ENCODE peak calls at places on chromosomes 13 and 19, in ten cellular contexts. One of them, this sample, is unnamed.

GRCh38 chr13:30045916-30046704 is 195.7 kb upstream of the UBL3 start:
- DNase-seq in smooth muscle cell of the brain vasculature: no peak
- DNase-seq in HTR-8/SVneo: no peak
- DNase-seq in A172: peak; percentile 32
- DNase-seq in GM19239: no peak
- DNase-seq in HEK293T: no peak
- DNase-seq in foreskin fibroblast: peak; percentile 82
- DNase-seq in GM23248: peak; percentile 95
- DNase-seq in tibial nerve: no peak
- DNase-seq in frontal cortex: no peak
- DNase-seq in this sample: no peak

GRCh38 chr19:29497241-29497640 is 28.6 kb upstream of the VSTM2B start:
- DNase-seq in foreskin fibroblast: no peak
- DNase-seq in HTR-8/SVneo: no peak
- DNase-seq in HEK293T: no peak
- DNase-seq in GM19239: no peak
- DNase-seq in A172: no peak
- DNase-seq in frontal cortex: no peak
- DNase-seq in tibial nerve: no peak
- DNase-seq in smooth muscle cell of the brain vasculature: no peak
- DNase-seq in GM23248: no peak
- DNase-seq in this sample: no peak

GRCh38 chr13:24074687-24075086 is 85.8 kb upstream of the SPATA13 start:
- DNase-seq in A172: no peak
- DNase-seq in smooth muscle cell of the brain vasculature: no peak
- DNase-seq in HTR-8/SVneo: no peak
- DNase-seq in tibial nerve: no peak
- DNase-seq in foreskin fibroblast: no peak
- DNase-seq in HEK293T: no peak
- DNase-seq in frontal cortex: no peak
- DNase-seq in GM23248: no peak
- DNase-seq in GM19239: no peak
- DNase-seq in this sample: no peak

GRCh38 chr13:51781246-51782022 is 22.5 kb downstream of the DHRS12 start:
- DNase-seq in HEK293T: no peak
- DNase-seq in A172: no peak
- DNase-seq in tibial nerve: no peak
- DNase-seq in frontal cortex: no peak
- DNase-seq in GM19239: no peak
- DNase-seq in smooth muscle cell of the brain vasculature: no peak
- DNase-seq in GM23248: peak; percentile 56
- DNase-seq in HTR-8/SVneo: peak; percentile 10
- DNase-seq in foreskin fibroblast: no peak
- DNase-seq in this sample: peak; percentile 48

GRCh38 chr19:11347546-11347945 is 1.2 kb downstream of the CCDC159 start:
- DNase-seq in frontal cortex: no peak
- DNase-seq in tibial nerve: no peak
- DNase-seq in A172: no peak
- DNase-seq in GM23248: no peak
- DNase-seq in smooth muscle cell of the brain vasculature: no peak
- DNase-seq in GM19239: no peak
- DNase-seq in foreskin fibroblast: no peak
- DNase-seq in HTR-8/SVneo: no peak
- DNase-seq in HEK293T: no peak
- DNase-seq in this sample: no peak

GRCh38 chr13:66693656-66694055 is 536.5 kb downstream of the PCDH9 start:
- DNase-seq in GM23248: no peak
- DNase-seq in tibial nerve: no peak
- DNase-seq in GM19239: no peak
- DNase-seq in HTR-8/SVneo: no peak
- DNase-seq in foreskin fibroblast: no peak
- DNase-seq in frontal cortex: no peak
- DNase-seq in HEK293T: no peak
- DNase-seq in smooth muscle cell of the brain vasculature: no peak
- DNase-seq in A172: no peak
- DNase-seq in this sample: no peak

GRCh38 chr19:3617463-3617862 is 9.1 kb downstream of the CACTIN start:
- DNase-seq in frontal cortex: no peak
- DNase-seq in foreskin fibroblast: no peak
- DNase-seq in GM19239: no peak
- DNase-seq in GM23248: no peak
- DNase-seq in A172: no peak
- DNase-seq in HTR-8/SVneo: no peak
- DNase-seq in smooth muscle cell of the brain vasculature: no peak
- DNase-seq in tibial nerve: no peak
- DNase-seq in HEK293T: no peak
- DNase-seq in this sample: no peak

GRCh38 chr13:99661791-99662190 is 160.5 kb downstream of the TM9SF2 start:
- DNase-seq in smooth muscle cell of the brain vasculature: no peak
- DNase-seq in foreskin fibroblast: no peak
- DNase-seq in A172: no peak
- DNase-seq in HEK293T: no peak
- DNase-seq in GM23248: no peak
- DNase-seq in HTR-8/SVneo: no peak
- DNase-seq in tibial nerve: no peak
- DNase-seq in frontal cortex: no peak
- DNase-seq in GM19239: no peak
- DNase-seq in this sample: no peak

GRCh38 chr13:112929778-112930055 is 39.3 kb upstream of the MCF2L start:
- DNase-seq in GM23248: no peak
- DNase-seq in HTR-8/SVneo: no peak
- DNase-seq in tibial nerve: no peak
- DNase-seq in A172: peak; percentile 6
- DNase-seq in HEK293T: no peak
- DNase-seq in frontal cortex: no peak
- DNase-seq in smooth muscle cell of the brain vasculature: no peak
- DNase-seq in GM19239: no peak
- DNase-seq in foreskin fibroblast: no peak
- DNase-seq in this sample: no peak